ENCODE peak calls at places on chromosome 1, in four cellular contexts. S, M, A and B are unnamed samples.

GRCh38 chr1:206590025-206590834 is 22.0 kb downstream of the EIF2D start:
- DNase-seq in S (peak), M (no peak), A (no peak), B (no peak)

GRCh38 chr1:222167111-222167510 is 380.8 kb downstream of the HHIPL2 start:
- DNase-seq in S (peak), A (no peak), M (no peak), B (no peak)

GRCh38 chr1:40318970-40319621 is 2.0 kb upstream of the COL9A2 start:
- DNase-seq in S (no peak), M (no peak), A (no peak), B (no peak)

GRCh38 chr1:1344672-1345361 is 4.4 kb downstream of the DVL1 start:
- DNase-seq in M (no peak), S (no peak), A (peak), B (no peak)

GRCh38 chr1:226626577-226626956 is 78.0 kb downstream of the STUM start:
- DNase-seq in A (peak), M (peak), S (peak), B (peak)

GRCh38 chr1:94832446-94832845 is 12.3 kb downstream of the SLC44A3 start:
- DNase-seq in M (no peak), A (no peak), S (peak), B (no peak)

GRCh38 chr1:192086643-192087042 is 71.6 kb upstream of the RGS18 start:
- DNase-seq in M (no peak), A (no peak), S (no peak), B (no peak)

GRCh38 chr1:8629241-8630091 is 188.0 kb downstream of the RERE start:
- DNase-seq in M (no peak), A (no peak), S (peak), B (no peak)

GRCh38 chr1:39575191-39576015 is 1.2 kb downstream of the PABPC4 start:
- DNase-seq in M (peak), S (peak), A (peak), B (peak)

GRCh38 chr1:194014004-194014403 is 827.6 kb upstream of the B3GALT2 start:
- DNase-seq in S (peak), A (no peak), M (no peak), B (no peak)

GRCh38 chr1:93525431-93525830 is 77.5 kb downstream of the FNBP1L start:
- DNase-seq in A (no peak), S (peak), M (no peak), B (no peak)

GRCh38 chr1:40884055-40884795 is 22.1 kb upstream of the CITED4 start:
- DNase-seq in M (no peak), A (no peak), S (no peak), B (no peak)

GRCh38 chr1:66542314-66542713 is 8.4 kb downstream of the SGIP1 start:
- DNase-seq in M (no peak), A (no peak), S (no peak), B (no peak)

GRCh38 chr1:179083031-179083345 is 1.1 kb downstream of the TOR3A start:
- DNase-seq in S (peak), M (no peak), A (no peak), B (no peak)

GRCh38 chr1:55474168-55474786 is 259.1 kb upstream of the USP24 start:
- DNase-seq in M (no peak), A (no peak), S (peak), B (no peak)

GRCh38 chr1:10155087-10155712 is 55.2 kb upstream of the KIF1B start:
- DNase-seq in M (no peak), S (no peak), A (no peak), B (no peak)

GRCh38 chr1:204589409-204590038 is 73.3 kb downstream of the MDM4 start:
- DNase-seq in A (no peak), S (peak), M (no peak), B (no peak)

GRCh38 chr1:44543816-44544185 is 130.5 kb downstream of the TMEM53 start:
- DNase-seq in A (no peak), M (no peak), S (no peak), B (no peak)